ENCODE peak calls at places on chromosomes 4 and X, in seven cellular contexts. A is heart left ventricle, R is tibial nerve, H is body of pancreas, F is A549, I is breast epithelium, L is HepG2. C is an unnamed sample.

GRCh38 chrX:103488332-103488731 is 31.0 kb downstream of the RAB40A start:
- DNase-seq in R (no peak), I (no peak), A (no peak), L (no peak), H (no peak), F (peak), C (peak)

GRCh38 chrX:149950681-149951080 is 12.4 kb upstream of the EOLA2 start:
- DNase-seq in I (no peak), R (peak), L (peak), H (no peak), A (no peak), F (peak), C (peak)

GRCh38 chr4:112073201-112073600 is 72.1 kb upstream of the FAM241A start:
- DNase-seq in F (no peak), I (no peak), H (no peak), L (no peak), A (no peak), R (no peak), C (no peak)

GRCh38 chrX:38985375-38985774 is 184.1 kb downstream of the MID1IP1 start:
- DNase-seq in F (peak), I (no peak), H (no peak), R (no peak), A (no peak), L (no peak), C (peak)

GRCh38 chr4:85556293-85556692 is 81.3 kb downstream of the ARHGAP24 start:
- DNase-seq in H (no peak), A (no peak), I (no peak), R (no peak), F (no peak), L (no peak), C (no peak)

GRCh38 chrX:39518451-39519212 is 579.1 kb downstream of the BCOR start:
- DNase-seq in I (no peak), R (no peak), L (no peak), A (peak), F (no peak), H (peak), C (no peak)

GRCh38 chr4:150722908-150723362 is 141.0 kb downstream of the MAB21L2 start:
- DNase-seq in A (peak), L (no peak), I (peak), R (peak), H (peak), F (peak), C (no peak)

GRCh38 chrX:139932077-139932900 is 564 bp downstream of the ATP11C start:
- DNase-seq in R (peak), F (peak), L (no peak), H (peak), I (no peak), A (peak), C (peak)

GRCh38 chr4:90606781-90607180 is 479.6 kb downstream of the CCSER1 start:
- DNase-seq in I (no peak), L (no peak), R (no peak), H (no peak), A (no peak), F (no peak), C (no peak)

GRCh38 chrX:126141014-126141413 is 25.1 kb downstream of the DCAF12L2 start:
- DNase-seq in H (no peak), F (no peak), I (no peak), A (no peak), L (no peak), R (no peak), C (no peak)

GRCh38 chr4:150581611-150582010 is 340 bp upstream of the MAB21L2 start:
- DNase-seq in R (no peak), H (no peak), L (no peak), F (no peak), A (no peak), I (no peak), C (no peak)

GRCh38 chr4:2059034-2059725 is at the start of gene NAT8L:
- DNase-seq in I (no peak), H (no peak), R (no peak), F (peak), A (no peak), L (no peak), C (peak)
- H3K4me3 ChIP-seq in I (peak), H (no peak), R (peak), F (peak), A (peak), L (peak), C (peak)

GRCh38 chr4:6183740-6184139 is 16.6 kb downstream of the JAKMIP1 start:
- DNase-seq in R (no peak), I (no peak), L (no peak), A (no peak), H (no peak), F (no peak), C (no peak)
- TF ChIP-seq POLR2A in R (no peak), I (no peak), L (no peak), A (no peak), H (no peak), F (no peak), C (no peak)

DNA sequence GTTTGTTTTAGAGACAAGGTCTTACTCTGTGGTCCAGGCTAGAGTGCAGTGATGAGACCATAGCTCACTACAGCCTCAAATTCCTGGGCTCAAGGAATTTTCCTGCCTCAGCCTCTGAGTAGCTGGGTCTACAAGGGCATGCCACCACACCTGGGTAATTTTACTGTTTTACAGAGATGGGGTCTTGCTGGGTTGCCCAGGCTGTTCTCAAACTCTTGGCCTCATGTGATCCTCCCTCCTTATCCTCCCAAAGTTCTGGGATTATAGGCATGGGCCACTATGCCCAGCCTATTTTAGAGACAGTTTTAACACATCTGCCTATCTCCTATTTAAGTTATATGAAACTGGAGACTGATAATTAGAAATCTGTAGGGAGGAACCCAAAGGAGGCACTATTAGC is 53.8 kb downstream of the SPRY1 start:
- DNase-seq in L (no peak), H (no peak), F (no peak), R (no peak), I (no peak), A (no peak), C (no peak)
- H3K4me3 ChIP-seq in L (no peak), H (no peak), F (no peak), R (no peak), I (no peak), A (no peak), C (no peak)

GRCh38 chr4:95510145-95510544 is 38.6 kb downstream of the UNC5C start:
- DNase-seq in F (peak), R (peak), I (no peak), A (no peak), L (peak), H (no peak), C (peak)

GRCh38 chr4:95516528-95517011 is 32.2 kb downstream of the UNC5C start:
- DNase-seq in A (no peak), H (no peak), F (no peak), I (no peak), L (no peak), R (no peak), C (no peak)

GRCh38 chr4:95511477-95511876 is 37.3 kb downstream of the UNC5C start:
- DNase-seq in H (no peak), I (no peak), R (no peak), F (no peak), A (no peak), L (no peak), C (no peak)

GRCh38 chr4:95510877-95511276 is 37.9 kb downstream of the UNC5C start:
- DNase-seq in A (no peak), L (no peak), I (no peak), R (no peak), H (no peak), F (no peak), C (no peak)

GRCh38 chr4:95513022-95513421 is 35.8 kb downstream of the UNC5C start:
- DNase-seq in F (no peak), A (no peak), I (no peak), H (no peak), L (no peak), R (no peak), C (no peak)
- TF ChIP-seq POLR2A in F (no peak), A (no peak), I (no peak), H (no peak), L (no peak), R (no peak), C (no peak)

DNA sequence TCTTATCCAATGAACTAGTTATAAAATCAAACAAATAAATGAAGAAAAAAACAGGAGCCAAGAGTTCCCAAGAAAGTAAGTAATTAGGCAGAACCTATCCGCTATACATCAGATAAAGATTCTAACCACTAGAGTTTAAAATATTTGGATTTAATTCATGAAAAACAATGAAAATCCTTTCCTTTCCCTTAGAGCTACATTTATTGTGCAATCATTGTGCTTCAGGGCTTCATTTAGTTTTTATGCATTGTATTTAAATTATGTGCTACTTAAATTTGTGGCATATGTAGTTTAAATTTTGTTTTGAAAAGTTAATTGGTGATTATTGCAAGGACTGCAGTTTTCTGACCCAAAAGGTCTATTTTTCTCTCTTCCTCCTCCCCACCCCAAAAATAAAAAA is 17.9 kb downstream of the GNRHR start:
- DNase-seq in L (no peak), F (no peak), A (no peak), R (no peak), I (no peak), H (no peak), C (no peak)
- H3K4me3 ChIP-seq in L (no peak), F (no peak), A (no peak), R (no peak), I (no peak), H (no peak), C (no peak)

GRCh38 chrX:51332188-51332942 is at the start of gene NUDT10:
- DNase-seq in H (peak), L (no peak), I (no peak), F (peak), A (peak), R (peak), C (peak)
- TF ChIP-seq POLR2A in H (no peak), L (no peak), I (no peak), F (peak), A (no peak), R (no peak), C (no peak)

GRCh38 chr4:76435689-76436176 is 704 bp downstream of the SHROOM3 start:
- DNase-seq in R (no peak), I (no peak), A (no peak), H (no peak), L (no peak), F (no peak), C (no peak)

GRCh38 chr4:76429636-76430035 is 5.4 kb upstream of the SHROOM3 start:
- DNase-seq in F (no peak), I (no peak), H (no peak), L (no peak), R (no peak), A (no peak), C (peak)

GRCh38 chr4:76430519-76431388 is 4.3 kb upstream of the SHROOM3 start:
- DNase-seq in F (peak), R (peak), L (peak), A (no peak), H (no peak), I (no peak), C (peak)

GRCh38 chr4:76439491-76439890 is 4.5 kb downstream of the SHROOM3 start:
- DNase-seq in R (no peak), H (no peak), A (no peak), F (no peak), I (no peak), L (no peak), C (no peak)

DNA sequence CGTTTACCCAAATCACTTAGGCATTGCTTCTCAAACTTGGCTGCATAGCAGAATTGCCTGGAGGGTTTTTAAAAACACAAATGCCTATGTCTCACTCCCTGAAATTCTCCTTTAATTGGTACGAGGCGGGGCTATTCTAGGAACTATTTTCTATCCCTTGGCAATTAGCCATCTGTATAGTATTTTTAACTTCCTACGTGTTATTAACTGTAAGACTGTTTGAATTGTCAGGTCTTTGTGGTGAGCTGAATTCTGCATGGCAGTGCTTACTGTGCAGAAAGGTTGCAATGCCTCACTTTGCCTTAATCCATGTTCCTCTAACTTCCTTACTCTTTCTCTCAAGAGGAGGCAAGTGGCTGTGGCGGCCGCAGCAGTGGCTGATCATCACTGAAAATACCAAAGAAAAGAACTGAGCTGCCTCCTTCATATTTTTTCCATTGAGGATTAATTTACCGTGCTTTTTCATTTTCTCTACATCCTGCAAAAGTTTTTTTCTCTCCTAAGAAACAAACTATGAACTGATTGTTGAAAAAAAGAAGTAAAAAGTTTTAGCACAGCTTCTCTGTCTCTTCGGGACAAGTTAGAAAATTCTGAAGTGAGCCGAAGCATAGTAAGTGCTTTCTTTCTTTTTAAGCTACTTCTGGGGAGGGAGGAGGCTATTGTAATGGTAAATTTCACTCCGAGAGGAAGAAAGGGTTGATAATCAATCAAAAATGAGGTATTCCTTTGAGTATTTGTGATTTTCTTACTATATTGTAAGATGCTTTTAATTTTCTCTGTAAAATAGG is at the start of gene SHROOM3:
- DNase-seq in H (no peak), F (no peak), R (no peak), I (no peak), A (no peak), L (no peak), C (no peak)
- H3K4me3 ChIP-seq in H (no peak), F (no peak), R (peak), I (peak), A (peak), L (no peak), C (no peak)

GRCh38 chrX:19991350-19991718 is 473 bp upstream of the BCLAF3 start:
- DNase-seq in A (no peak), L (no peak), R (no peak), H (no peak), F (no peak), I (no peak), C (no peak)
- TF ChIP-seq POLR2A in A (no peak), L (peak), R (no peak), H (no peak), F (peak), I (no peak), C (no peak)

DNA sequence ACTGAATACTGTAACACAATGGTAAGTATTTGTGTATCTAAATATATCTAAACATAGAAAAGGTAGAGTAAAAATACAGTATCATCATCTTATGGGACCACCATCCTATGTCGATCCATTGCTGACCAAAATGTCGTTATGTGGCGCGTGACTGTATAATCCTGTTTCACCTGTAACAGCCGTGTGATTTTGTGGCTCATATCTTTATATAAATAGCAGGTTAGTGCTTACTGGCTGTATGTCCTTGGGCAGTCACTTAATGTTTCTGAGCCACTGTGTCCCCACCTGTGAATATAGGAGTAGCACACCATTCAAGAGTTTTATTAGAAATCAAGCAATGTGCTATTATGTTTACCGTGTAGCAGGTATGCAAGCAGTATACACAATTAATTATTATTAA is 226.2 kb upstream of the FAT1 start:
- DNase-seq in F (no peak), I (no peak), R (no peak), H (no peak), L (no peak), A (no peak), C (no peak)
- H3K4me3 ChIP-seq in F (no peak), I (no peak), R (no peak), H (no peak), L (no peak), A (no peak), C (no peak)

C was measured in NB4.